ENCODE peak calls at places on chromosomes 6 and 20, in ten cellular contexts. M is HepG2, P is IMR-90, B is A549, J is gastrocnemius medialis, H is prostate gland, Y is tibial nerve, A is lower leg skin, X is HCT116, R is spleen. V is an unnamed sample.

GRCh38 chr20:32605167-32605656 is 20.1 kb upstream of the NOL4L start:
- DNase-seq in H (no peak), P (peak; percentile 65), B (no peak), Y (peak; percentile 10), X (no peak), A (no peak), R (no peak), M (no peak), J (no peak), V (no peak)

GRCh38 chr6:11921017-11921438 is 91.1 kb upstream of the HIVEP1 start:
- DNase-seq in X (peak; percentile 8), M (no peak), A (peak; percentile 91), H (no peak), B (peak; percentile 59), R (no peak), J (no peak), P (peak; percentile 95), Y (peak; percentile 34), V (no peak)

GRCh38 chr6:78607188-78607587 is 260.2 kb upstream of the IRAK1BP1 start:
- DNase-seq in Y (no peak), P (peak; percentile 49), X (no peak), B (no peak), M (no peak), J (no peak), H (no peak), A (no peak), R (no peak), V (no peak)

GRCh38 chr20:18272451-18272850 is 15.9 kb upstream of the ZNF133 start:
- DNase-seq in J (peak; percentile 19), A (no peak), X (no peak), R (no peak), P (no peak), B (peak; percentile 25), M (peak; percentile 73), Y (peak; percentile 64), H (no peak), V (no peak)

GRCh38 chr20:22684072-22684762 is 99.8 kb upstream of the FOXA2 start:
- DNase-seq in A (no peak), P (peak; percentile 67), J (no peak), H (peak; percentile 60), X (peak; percentile 60), M (peak; percentile 84), Y (peak; percentile 82), R (no peak), B (peak; percentile 71), V (no peak)

GRCh38 chr6:46983007-46983411 is 59.1 kb downstream of the ADGRF1 start:
- DNase-seq in R (no peak), M (no peak), Y (no peak), H (peak; percentile 6), A (no peak), X (no peak), J (no peak), B (peak; percentile 3), P (no peak), V (no peak)

GRCh38 chr6:68695838-68696237 is 60.8 kb downstream of the ADGRB3 start:
- DNase-seq in A (no peak), B (no peak), P (no peak), M (no peak), X (no peak), R (no peak), H (no peak), Y (no peak), J (no peak), V (no peak)

GRCh38 chr20:38635721-38636285 is 34.2 kb downstream of the ARHGAP40 start:
- DNase-seq in Y (no peak), J (no peak), B (no peak), R (no peak), X (no peak), A (no peak), P (peak; percentile 32), H (no peak), M (no peak), V (no peak)

GRCh38 chr20:62412194-62413024 is 5.3 kb upstream of the CABLES2 start:
- DNase-seq in B (no peak), Y (no peak), X (no peak), H (no peak), M (peak; percentile 67), R (no peak), A (no peak), J (no peak), P (no peak), V (no peak)

GRCh38 chr20:62415354-62416111 is 8.4 kb upstream of the CABLES2 start:
- DNase-seq in R (no peak), P (no peak), Y (no peak), A (no peak), M (no peak), X (no peak), H (no peak), B (no peak), J (no peak), V (peak; percentile 75)

GRCh38 chr20:62413025-62413580 is 6.0 kb upstream of the CABLES2 start:
- DNase-seq in A (no peak), H (no peak), M (no peak), J (no peak), Y (no peak), X (no peak), P (no peak), B (no peak), R (no peak), V (no peak)

GRCh38 chr20:62411479-62412193 is 4.6 kb upstream of the CABLES2 start:
- DNase-seq in X (no peak), A (no peak), B (no peak), Y (no peak), H (no peak), R (no peak), M (peak; percentile 60), J (no peak), P (no peak), V (no peak)

DNA sequence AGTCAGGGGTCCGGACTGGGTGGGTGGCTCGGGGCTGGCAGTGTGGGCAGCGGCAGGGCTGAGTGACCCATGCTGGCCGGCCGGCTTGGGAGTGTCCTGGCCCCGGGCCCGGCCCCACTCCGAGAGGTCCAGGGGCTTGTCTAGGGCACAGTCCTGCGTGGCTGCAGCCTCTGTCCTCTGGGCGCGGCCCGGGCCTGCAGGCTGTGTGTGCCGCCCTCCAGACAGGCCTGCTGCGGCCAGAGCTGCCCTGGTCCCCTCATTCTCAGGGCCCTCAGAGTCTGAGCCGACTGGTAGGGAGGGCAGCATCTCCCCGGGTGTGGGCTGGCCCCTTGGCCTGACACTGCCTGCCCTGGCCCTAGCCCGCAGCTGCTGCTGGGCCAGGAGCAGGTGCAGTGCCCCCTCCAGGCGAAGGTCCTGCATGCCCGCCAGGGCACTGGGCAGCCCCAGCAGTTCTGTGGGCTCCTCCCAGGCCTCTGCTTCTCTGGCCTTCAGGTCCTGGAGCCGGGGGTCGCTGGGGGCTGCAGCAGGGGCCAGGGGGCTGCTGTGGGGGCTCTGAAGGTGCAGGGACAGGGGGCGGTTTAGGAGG is 6.9 kb upstream of the CABLES2 start:
- DNase-seq in P (no peak), A (no peak), M (no peak), X (no peak), Y (no peak), B (peak; percentile 47), J (no peak), R (no peak), H (no peak), V (peak; percentile 84)
- TF ChIP-seq POLR2A in P (no peak), A (no peak), M (no peak), X (no peak), Y (no peak), B (no peak), J (no peak), R (no peak), H (no peak), V (no peak)

GRCh38 chr6:40715501-40716403 is 128.6 kb upstream of the LRFN2 start:
- DNase-seq in X (no peak), B (no peak), Y (no peak), A (no peak), M (no peak), J (no peak), H (no peak), R (no peak), P (no peak), V (no peak)

GRCh38 chr6:40714143-40714542 is 127.0 kb upstream of the LRFN2 start:
- DNase-seq in J (no peak), Y (no peak), M (no peak), H (no peak), R (no peak), A (no peak), P (no peak), B (no peak), X (no peak), V (no peak)

GRCh38 chr6:40710626-40711354 is 123.6 kb upstream of the LRFN2 start:
- DNase-seq in J (no peak), A (no peak), X (no peak), M (no peak), R (no peak), B (no peak), Y (no peak), P (no peak), H (no peak), V (no peak)

GRCh38 chr6:40714576-40715500 is 127.7 kb upstream of the LRFN2 start:
- DNase-seq in Y (no peak), X (no peak), A (no peak), R (no peak), P (no peak), H (peak; percentile 61), J (no peak), M (peak; percentile 97), B (peak; percentile 18), V (no peak)

GRCh38 chr6:40713002-40713719 is 126.0 kb upstream of the LRFN2 start:
- DNase-seq in A (no peak), B (no peak), J (no peak), R (no peak), H (no peak), M (no peak), P (no peak), Y (no peak), X (no peak), V (no peak)
- TF ChIP-seq CTCF in A (no peak), B (no peak), J (no peak), R (no peak), H (no peak), M (no peak), P (no peak), Y (no peak), X (peak; percentile 1), V (no peak)

DNA sequence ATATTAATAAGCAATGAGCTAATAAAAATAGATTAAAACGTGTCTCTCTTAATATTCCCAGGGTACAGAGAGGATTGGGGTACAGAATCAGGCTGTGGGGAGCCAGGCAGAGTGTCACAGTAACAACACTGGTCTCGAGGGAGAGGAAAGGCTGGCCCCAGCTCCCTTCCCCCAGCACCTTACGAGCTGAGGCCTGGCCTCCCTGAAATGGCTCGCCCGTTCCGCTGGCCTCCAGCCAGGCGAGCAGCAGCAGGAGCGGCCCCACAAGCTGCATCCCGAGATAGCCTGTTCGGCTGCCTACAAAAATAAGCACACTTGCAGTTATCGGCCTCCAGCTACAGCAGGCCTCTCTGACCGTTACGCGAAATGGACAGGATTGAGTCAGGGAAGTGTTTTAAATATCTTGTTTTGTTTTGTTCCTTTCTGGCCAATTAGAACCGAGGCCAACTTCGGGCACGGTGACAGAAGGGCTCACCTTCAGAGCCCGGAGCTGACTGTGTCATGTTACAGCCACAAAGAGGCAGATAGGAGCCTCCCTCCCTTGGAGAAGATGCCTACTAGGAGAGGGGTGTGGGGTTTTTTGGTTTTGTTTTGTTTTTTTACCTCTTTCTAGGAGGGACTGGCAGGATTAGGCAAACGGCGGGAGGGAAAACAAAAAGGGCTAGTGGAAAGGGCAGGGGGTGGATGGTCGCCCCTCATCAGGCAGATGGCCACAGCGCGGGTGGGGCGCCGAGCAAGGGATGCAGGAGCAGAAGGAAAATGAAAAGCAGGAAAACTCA is 4.2 kb upstream of the ZMYND8 start:
- DNase-seq in P (peak; percentile 98), A (peak; percentile 96), X (peak; percentile 60), J (peak; percentile 88), M (peak; percentile 90), H (peak; percentile 85), R (peak; percentile 90), Y (peak; percentile 70), B (peak; percentile 51), V (peak; percentile 91)
- TF ChIP-seq POLR2A in P (peak; percentile 81), A (no peak), X (peak; percentile 74), J (peak; percentile 63), M (peak; percentile 85), H (no peak), R (peak; percentile 21), Y (peak; percentile 68), B (peak; percentile 24), V (peak; percentile 24)

DNA sequence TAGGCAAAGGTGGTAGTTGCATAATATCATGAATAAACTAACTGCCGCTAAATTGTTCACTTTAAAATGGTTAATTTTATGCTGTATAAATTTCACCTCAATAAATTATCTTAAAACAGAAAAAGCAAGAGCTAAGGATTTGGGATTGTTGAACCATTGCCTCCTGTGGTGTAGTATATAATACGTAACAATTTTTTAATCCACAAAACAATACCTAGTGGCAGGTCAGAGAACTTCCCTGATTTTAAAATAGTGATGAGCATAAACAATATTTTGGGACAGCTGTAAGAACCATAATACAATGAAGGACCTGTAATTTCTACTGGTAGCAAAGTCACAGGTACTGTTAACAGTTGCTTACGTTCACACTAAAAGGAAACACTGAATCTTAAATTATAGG is 197.4 kb upstream of the PRND start:
- DNase-seq in A (no peak), M (no peak), J (no peak), R (no peak), X (no peak), B (no peak), P (no peak), H (no peak), Y (no peak), V (no peak)
- TF ChIP-seq CTCF in A (no peak), M (no peak), J (no peak), R (no peak), X (no peak), B (no peak), P (no peak), H (peak; percentile 25), Y (no peak), V (no peak)

V was measured in upper lobe of left lung.